ENCODE peak calls at places on chromosomes 3 and 15, in nine cellular contexts. One of them, this sample, is unnamed.

GRCh38 chr15:81091889-81092558 is 42.0 kb upstream of the CFAP161 start:
- DNase-seq in iPS DF 6.9: no peak
- DNase-seq in activated CD4-positive, alpha-beta T cell treated with anti-CD3 and anti-CD28 coated beads, Interleukin-2, amount 50 U/mL, for 24 hours: no peak
- DNase-seq in fibroblast of the conjunctiva: peak
- DNase-seq in A673: peak
- DNase-seq in mesenteric fat pad: no peak
- DNase-seq in activated T-cell treated with anti-CD3 and anti-CD28 coated beads for 1 hour: no peak
- DNase-seq in effector CD4-positive, alpha-beta T cell: no peak
- DNase-seq in amniotic stem cell: peak
- DNase-seq in this sample: no peak

GRCh38 chr3:193843447-193844301 is 250.7 kb downstream of the OPA1 start:
- DNase-seq in iPS DF 6.9: no peak
- DNase-seq in activated CD4-positive, alpha-beta T cell treated with anti-CD3 and anti-CD28 coated beads, Interleukin-2, amount 50 U/mL, for 24 hours: no peak
- DNase-seq in fibroblast of the conjunctiva: no peak
- DNase-seq in A673: no peak
- DNase-seq in mesenteric fat pad: no peak
- DNase-seq in activated T-cell treated with anti-CD3 and anti-CD28 coated beads for 1 hour: no peak
- DNase-seq in effector CD4-positive, alpha-beta T cell: no peak
- DNase-seq in amniotic stem cell: no peak
- DNase-seq in this sample: no peak

GRCh38 chr3:45611619-45612018 is 17.1 kb downstream of the LIMD1 start:
- DNase-seq in iPS DF 6.9: no peak
- DNase-seq in activated CD4-positive, alpha-beta T cell treated with anti-CD3 and anti-CD28 coated beads, Interleukin-2, amount 50 U/mL, for 24 hours: no peak
- DNase-seq in fibroblast of the conjunctiva: no peak
- DNase-seq in A673: no peak
- DNase-seq in mesenteric fat pad: no peak
- DNase-seq in activated T-cell treated with anti-CD3 and anti-CD28 coated beads for 1 hour: no peak
- DNase-seq in effector CD4-positive, alpha-beta T cell: no peak
- DNase-seq in amniotic stem cell: no peak
- DNase-seq in this sample: no peak

GRCh38 chr15:57237282-57237642 is 139.0 kb upstream of the CGNL1 start:
- DNase-seq in iPS DF 6.9: no peak
- DNase-seq in activated CD4-positive, alpha-beta T cell treated with anti-CD3 and anti-CD28 coated beads, Interleukin-2, amount 50 U/mL, for 24 hours: no peak
- DNase-seq in fibroblast of the conjunctiva: no peak
- DNase-seq in A673: peak
- DNase-seq in mesenteric fat pad: no peak
- DNase-seq in activated T-cell treated with anti-CD3 and anti-CD28 coated beads for 1 hour: no peak
- DNase-seq in effector CD4-positive, alpha-beta T cell: no peak
- DNase-seq in amniotic stem cell: no peak
- DNase-seq in this sample: no peak

GRCh38 chr3:16508591-16508995 is 4.9 kb downstream of the RFTN1 start:
- DNase-seq in iPS DF 6.9: no peak
- DNase-seq in activated CD4-positive, alpha-beta T cell treated with anti-CD3 and anti-CD28 coated beads, Interleukin-2, amount 50 U/mL, for 24 hours: no peak
- DNase-seq in fibroblast of the conjunctiva: no peak
- DNase-seq in A673: no peak
- DNase-seq in mesenteric fat pad: no peak
- DNase-seq in activated T-cell treated with anti-CD3 and anti-CD28 coated beads for 1 hour: no peak
- DNase-seq in effector CD4-positive, alpha-beta T cell: no peak
- DNase-seq in amniotic stem cell: no peak
- DNase-seq in this sample: no peak

GRCh38 chr3:113079532-113079931 is 88.7 kb downstream of the GTPBP8 start:
- DNase-seq in iPS DF 6.9: no peak
- DNase-seq in activated CD4-positive, alpha-beta T cell treated with anti-CD3 and anti-CD28 coated beads, Interleukin-2, amount 50 U/mL, for 24 hours: no peak
- DNase-seq in fibroblast of the conjunctiva: no peak
- DNase-seq in A673: no peak
- DNase-seq in mesenteric fat pad: no peak
- DNase-seq in activated T-cell treated with anti-CD3 and anti-CD28 coated beads for 1 hour: no peak
- DNase-seq in effector CD4-positive, alpha-beta T cell: no peak
- DNase-seq in amniotic stem cell: no peak
- DNase-seq in this sample: no peak

GRCh38 chr3:101676765-101677435 is at the start of gene ZBTB11:
- DNase-seq in iPS DF 6.9: peak
- DNase-seq in activated CD4-positive, alpha-beta T cell treated with anti-CD3 and anti-CD28 coated beads, Interleukin-2, amount 50 U/mL, for 24 hours: peak
- DNase-seq in fibroblast of the conjunctiva: peak
- DNase-seq in A673: peak
- DNase-seq in mesenteric fat pad: peak
- DNase-seq in activated T-cell treated with anti-CD3 and anti-CD28 coated beads for 1 hour: peak
- DNase-seq in effector CD4-positive, alpha-beta T cell: peak
- DNase-seq in amniotic stem cell: no peak
- DNase-seq in this sample: no peak

GRCh38 chr3:123802007-123802630 is 82.0 kb downstream of the MYLK start:
- DNase-seq in iPS DF 6.9: no peak
- DNase-seq in activated CD4-positive, alpha-beta T cell treated with anti-CD3 and anti-CD28 coated beads, Interleukin-2, amount 50 U/mL, for 24 hours: no peak
- DNase-seq in fibroblast of the conjunctiva: no peak
- DNase-seq in A673: no peak
- DNase-seq in mesenteric fat pad: no peak
- DNase-seq in activated T-cell treated with anti-CD3 and anti-CD28 coated beads for 1 hour: no peak
- DNase-seq in effector CD4-positive, alpha-beta T cell: no peak
- DNase-seq in amniotic stem cell: no peak
- DNase-seq in this sample: no peak

GRCh38 chr3:182948305-182948704 is 32.0 kb downstream of the DCUN1D1 start:
- DNase-seq in iPS DF 6.9: no peak
- DNase-seq in activated CD4-positive, alpha-beta T cell treated with anti-CD3 and anti-CD28 coated beads, Interleukin-2, amount 50 U/mL, for 24 hours: no peak
- DNase-seq in fibroblast of the conjunctiva: no peak
- DNase-seq in A673: no peak
- DNase-seq in mesenteric fat pad: no peak
- DNase-seq in activated T-cell treated with anti-CD3 and anti-CD28 coated beads for 1 hour: no peak
- DNase-seq in effector CD4-positive, alpha-beta T cell: no peak
- DNase-seq in amniotic stem cell: no peak
- DNase-seq in this sample: no peak

GRCh38 chr3:182214406-182214805 is 502.7 kb downstream of the SOX2 start:
- DNase-seq in iPS DF 6.9: no peak
- DNase-seq in activated CD4-positive, alpha-beta T cell treated with anti-CD3 and anti-CD28 coated beads, Interleukin-2, amount 50 U/mL, for 24 hours: no peak
- DNase-seq in fibroblast of the conjunctiva: no peak
- DNase-seq in A673: no peak
- DNase-seq in mesenteric fat pad: no peak
- DNase-seq in activated T-cell treated with anti-CD3 and anti-CD28 coated beads for 1 hour: no peak
- DNase-seq in effector CD4-positive, alpha-beta T cell: no peak
- DNase-seq in amniotic stem cell: no peak
- DNase-seq in this sample: no peak

GRCh38 chr15:52069559-52069958 is 43.0 kb downstream of the BCL2L10 start:
- DNase-seq in iPS DF 6.9: no peak
- DNase-seq in activated CD4-positive, alpha-beta T cell treated with anti-CD3 and anti-CD28 coated beads, Interleukin-2, amount 50 U/mL, for 24 hours: no peak
- DNase-seq in fibroblast of the conjunctiva: no peak
- DNase-seq in A673: no peak
- DNase-seq in mesenteric fat pad: no peak
- DNase-seq in activated T-cell treated with anti-CD3 and anti-CD28 coated beads for 1 hour: no peak
- DNase-seq in effector CD4-positive, alpha-beta T cell: no peak
- DNase-seq in amniotic stem cell: no peak
- DNase-seq in this sample: no peak

GRCh38 chr3:37991823-37992222 is 1.2 kb downstream of the VILL start:
- DNase-seq in iPS DF 6.9: no peak
- DNase-seq in activated CD4-positive, alpha-beta T cell treated with anti-CD3 and anti-CD28 coated beads, Interleukin-2, amount 50 U/mL, for 24 hours: no peak
- DNase-seq in fibroblast of the conjunctiva: no peak
- DNase-seq in A673: no peak
- DNase-seq in mesenteric fat pad: peak
- DNase-seq in activated T-cell treated with anti-CD3 and anti-CD28 coated beads for 1 hour: no peak
- DNase-seq in effector CD4-positive, alpha-beta T cell: no peak
- DNase-seq in amniotic stem cell: no peak
- DNase-seq in this sample: no peak

GRCh38 chr3:167876603-167877325 is 141.2 kb downstream of the SERPINI1 start:
- DNase-seq in iPS DF 6.9: no peak
- DNase-seq in activated CD4-positive, alpha-beta T cell treated with anti-CD3 and anti-CD28 coated beads, Interleukin-2, amount 50 U/mL, for 24 hours: no peak
- DNase-seq in fibroblast of the conjunctiva: peak
- DNase-seq in A673: peak
- DNase-seq in mesenteric fat pad: no peak
- DNase-seq in activated T-cell treated with anti-CD3 and anti-CD28 coated beads for 1 hour: no peak
- DNase-seq in effector CD4-positive, alpha-beta T cell: no peak
- DNase-seq in amniotic stem cell: peak
- DNase-seq in this sample: no peak

GRCh38 chr3:38651153-38651789 is 1.8 kb upstream of the SCN5A start:
- DNase-seq in iPS DF 6.9: no peak
- DNase-seq in activated CD4-positive, alpha-beta T cell treated with anti-CD3 and anti-CD28 coated beads, Interleukin-2, amount 50 U/mL, for 24 hours: peak
- DNase-seq in fibroblast of the conjunctiva: no peak
- DNase-seq in A673: peak
- DNase-seq in mesenteric fat pad: peak
- DNase-seq in activated T-cell treated with anti-CD3 and anti-CD28 coated beads for 1 hour: peak
- DNase-seq in effector CD4-positive, alpha-beta T cell: peak
- DNase-seq in amniotic stem cell: no peak
- DNase-seq in this sample: no peak

GRCh38 chr15:29819979-29820801 is 2.1 kb downstream of the TJP1 start:
- DNase-seq in iPS DF 6.9: no peak
- DNase-seq in activated CD4-positive, alpha-beta T cell treated with anti-CD3 and anti-CD28 coated beads, Interleukin-2, amount 50 U/mL, for 24 hours: no peak
- DNase-seq in fibroblast of the conjunctiva: no peak
- DNase-seq in A673: no peak
- DNase-seq in mesenteric fat pad: no peak
- DNase-seq in activated T-cell treated with anti-CD3 and anti-CD28 coated beads for 1 hour: no peak
- DNase-seq in effector CD4-positive, alpha-beta T cell: no peak
- DNase-seq in amniotic stem cell: no peak
- DNase-seq in this sample: no peak

GRCh38 chr3:140910860-140911259 is 30.8 kb upstream of the SLC25A36 start:
- DNase-seq in iPS DF 6.9: peak
- DNase-seq in activated CD4-positive, alpha-beta T cell treated with anti-CD3 and anti-CD28 coated beads, Interleukin-2, amount 50 U/mL, for 24 hours: no peak
- DNase-seq in fibroblast of the conjunctiva: no peak
- DNase-seq in A673: peak
- DNase-seq in mesenteric fat pad: no peak
- DNase-seq in activated T-cell treated with anti-CD3 and anti-CD28 coated beads for 1 hour: no peak
- DNase-seq in effector CD4-positive, alpha-beta T cell: no peak
- DNase-seq in amniotic stem cell: no peak
- DNase-seq in this sample: no peak

GRCh38 chr3:24523988-24524727 is 29.5 kb upstream of the THRB start:
- DNase-seq in iPS DF 6.9: no peak
- DNase-seq in activated CD4-positive, alpha-beta T cell treated with anti-CD3 and anti-CD28 coated beads, Interleukin-2, amount 50 U/mL, for 24 hours: no peak
- DNase-seq in fibroblast of the conjunctiva: no peak
- DNase-seq in A673: no peak
- DNase-seq in mesenteric fat pad: no peak
- DNase-seq in activated T-cell treated with anti-CD3 and anti-CD28 coated beads for 1 hour: no peak
- DNase-seq in effector CD4-positive, alpha-beta T cell: no peak
- DNase-seq in amniotic stem cell: no peak
- DNase-seq in this sample: no peak

GRCh38 chr3:15204005-15204404 is 2.0 kb upstream of the CAPN7 start:
- DNase-seq in iPS DF 6.9: no peak
- DNase-seq in activated CD4-positive, alpha-beta T cell treated with anti-CD3 and anti-CD28 coated beads, Interleukin-2, amount 50 U/mL, for 24 hours: no peak
- DNase-seq in fibroblast of the conjunctiva: no peak
- DNase-seq in A673: no peak
- DNase-seq in mesenteric fat pad: no peak
- DNase-seq in activated T-cell treated with anti-CD3 and anti-CD28 coated beads for 1 hour: no peak
- DNase-seq in effector CD4-positive, alpha-beta T cell: no peak
- DNase-seq in amniotic stem cell: no peak
- DNase-seq in this sample: no peak